ENCODE peak calls at places on chromosomes 16 and 17, in eight cellular contexts. D is fibroblast of lung; R is CD8-positive, alpha-beta T cell; H is mammary epithelial cell; S is fibroblast of the aortic adventitia; C is suprapubic skin; X is transverse colon; I is gastrocnemius medialis. Z is an unnamed sample.

GRCh38 chr16:84314373-84314772 is 19.7 kb downstream of the WFDC1 start:
- DNase-seq in D (no peak), R (no peak), H (no peak), S (no peak), C (no peak), X (no peak), I (no peak), Z (no peak)

GRCh38 chr16:88938119-88938932 is 38.7 kb downstream of the CBFA2T3 start:
- DNase-seq in D (no peak), R (no peak), H (no peak), S (no peak), C (no peak), X (no peak), I (no peak), Z (no peak)

GRCh38 chr16:19245326-19245925 is 40.1 kb upstream of the CLEC19A start:
- DNase-seq in D (no peak), R (no peak), H (no peak), S (no peak), C (no peak), X (peak; percentile 15), I (no peak), Z (no peak)

GRCh38 chr16:82046941-82047340 is 11.9 kb downstream of the HSD17B2 start:
- DNase-seq in D (no peak), R (no peak), H (no peak), S (no peak), C (no peak), X (no peak), I (no peak), Z (no peak)

GRCh38 chr17:31499771-31500554 is 108.5 kb downstream of the RAB11FIP4 start:
- DNase-seq in D (peak; percentile 34), R (no peak), H (peak; percentile 87), S (peak; percentile 37), C (no peak), X (peak; percentile 36), I (peak; percentile 92), Z (no peak)

GRCh38 chr17:38749222-38750043 is 1.3 kb upstream of the PCGF2 start:
- DNase-seq in D (peak; percentile 67), R (no peak), H (peak; percentile 67), S (peak; percentile 68), C (peak; percentile 92), X (peak; percentile 84), I (peak; percentile 73), Z (peak; percentile 68)

GRCh38 chr16:56667581-56668571 is at the start of gene MT1G:
- DNase-seq in D (peak; percentile 16), R (no peak), H (no peak), S (peak; percentile 14), C (no peak), X (peak; percentile 74), I (no peak), Z (no peak)

GRCh38 chr16:19860146-19861030 is 24.3 kb downstream of the GPRC5B start:
- DNase-seq in D (peak; percentile 8), R (no peak), H (peak; percentile 26), S (peak; percentile 65), C (peak; percentile 18), X (no peak), I (no peak), Z (no peak)

GRCh38 chr17:29590979-29591736 is 1.7 kb upstream of the GIT1 start:
- DNase-seq in D (peak; percentile 63), R (no peak), H (no peak), S (peak; percentile 72), C (no peak), X (peak; percentile 42), I (peak; percentile 56), Z (no peak)

GRCh38 chr17:43902190-43902589 is 5.1 kb downstream of the MPP2 start:
- DNase-seq in D (no peak), R (no peak), H (no peak), S (no peak), C (no peak), X (no peak), I (no peak), Z (no peak)

GRCh38 chr16:11390573-11391495 is 45.6 kb downstream of the RMI2 start:
- DNase-seq in D (no peak), R (no peak), H (no peak), S (no peak), C (peak; percentile 41), X (no peak), I (no peak), Z (no peak)

GRCh38 chr16:4261557-4262172 is 11.2 kb downstream of the TFAP4 start:
- DNase-seq in D (peak; percentile 30), R (peak; percentile 52), H (no peak), S (no peak), C (no peak), X (peak; percentile 24), I (no peak), Z (no peak)

GRCh38 chr17:77821114-77821513 is 137.4 kb upstream of the TNRC6C start:
- DNase-seq in D (no peak), R (no peak), H (no peak), S (no peak), C (no peak), X (no peak), I (no peak), Z (no peak)

GRCh38 chr17:22268214-22268911 is 576.0 kb downstream of the KCNJ18 start:
- DNase-seq in D (no peak), R (no peak), H (no peak), S (no peak), C (no peak), X (no peak), I (no peak), Z (no peak)

GRCh38 chr16:65312795-65313194 is 190.9 kb upstream of the CDH11 start:
- DNase-seq in D (peak; percentile 49), R (no peak), H (no peak), S (peak; percentile 72), C (no peak), X (no peak), I (no peak), Z (peak; percentile 56)

GRCh38 chr16:80875616-80876015 is 71.2 kb upstream of the CDYL2 start:
- DNase-seq in D (no peak), R (no peak), H (no peak), S (no peak), C (no peak), X (no peak), I (no peak), Z (no peak)

GRCh38 chr17:77227461-77228223 is 86.9 kb downstream of the SEC14L1 start:
- DNase-seq in D (no peak), R (no peak), H (no peak), S (no peak), C (no peak), X (no peak), I (no peak), Z (no peak)

GRCh38 chr17:21058098-21058893 is 15.5 kb upstream of the USP22 start:
- DNase-seq in D (peak; percentile 13), R (no peak), H (peak; percentile 9), S (peak; percentile 34), C (no peak), X (no peak), I (no peak), Z (no peak)

GRCh38 chr16:69017036-69017783 is 88.2 kb upstream of the HAS3 start:
- DNase-seq in D (peak; percentile 52), R (no peak), H (peak; percentile 85), S (peak; percentile 48), C (no peak), X (no peak), I (no peak), Z (peak; percentile 80)

DNA sequence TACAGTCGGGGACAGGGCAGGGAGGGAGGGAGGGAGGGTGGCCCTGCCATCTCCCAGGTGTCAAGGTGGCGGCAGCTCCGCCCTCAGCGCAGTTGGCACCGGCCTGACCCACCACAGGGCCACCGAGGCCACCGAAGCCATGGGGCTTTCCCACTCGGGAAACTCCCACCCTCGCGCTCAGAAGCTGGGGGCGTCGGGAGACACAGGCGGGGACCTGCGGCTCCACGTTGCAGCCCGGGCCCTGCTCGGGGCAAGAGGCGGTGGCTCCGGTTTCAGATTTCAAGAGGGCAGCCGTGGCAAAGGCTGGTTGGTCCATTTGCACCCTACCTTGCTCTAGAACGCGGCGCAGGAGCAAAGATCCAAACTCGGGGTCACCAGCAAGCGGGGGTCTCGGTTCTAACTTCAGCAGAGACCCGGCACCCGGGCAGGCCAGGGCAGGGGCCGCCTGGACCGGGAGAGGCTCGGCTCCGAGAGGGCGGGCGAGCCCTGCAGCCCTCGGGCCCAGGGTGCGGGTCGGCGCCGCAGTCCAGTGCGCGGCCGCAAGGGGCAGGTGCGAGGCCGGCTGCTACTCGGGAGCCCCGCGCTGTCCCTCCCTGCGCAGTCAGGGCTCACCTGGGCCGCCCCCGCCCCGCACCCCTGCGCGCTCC is 412 bp downstream of the CYB561 start:
- DNase-seq in D (no peak), R (no peak), H (peak; percentile 68), S (peak; percentile 32), C (no peak), X (peak; percentile 62), I (no peak), Z (no peak)
- TF ChIP-seq CTCF in D (peak; percentile 9), R (peak; percentile 27), H (peak; percentile 54), S (peak; percentile 43), C (peak; percentile 77), X (peak; percentile 52), I (no peak), Z (peak; percentile 32)

DNA sequence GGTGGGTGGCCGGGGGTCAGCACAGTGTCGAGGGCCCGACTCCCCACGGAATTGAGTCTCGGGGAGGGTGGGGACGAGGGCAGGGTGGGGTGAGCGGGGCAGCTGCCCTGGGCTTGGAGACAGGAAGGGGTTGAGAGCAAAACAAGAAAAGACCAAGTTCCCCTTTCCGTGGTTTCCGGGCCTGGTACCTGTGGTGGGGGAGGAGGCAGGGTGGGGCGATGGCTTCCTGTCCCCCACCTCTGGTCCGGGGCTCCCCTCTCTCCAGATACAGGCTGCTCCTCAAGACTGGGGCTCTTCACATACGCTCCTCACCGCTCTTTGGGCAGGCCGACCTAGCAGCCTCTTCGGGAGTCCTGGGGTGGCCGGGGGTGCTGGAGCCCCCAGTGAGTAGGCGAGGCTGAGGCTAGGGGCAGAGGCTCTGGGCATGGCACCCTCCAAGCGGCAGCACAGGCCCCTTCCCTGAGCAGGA is 593 bp downstream of the CORO1A start:
- DNase-seq in D (no peak), R (peak; percentile 93), H (no peak), S (no peak), C (peak; percentile 70), X (peak; percentile 76), I (peak; percentile 21), Z (no peak)
- H3K4me3 ChIP-seq in D (peak overlapping the region; percentile 60), R (peak overlapping the region; percentile 97), H (peak overlapping the region; percentile 41), S (peak overlapping the region; percentile 63), C (peak overlapping the region; percentile 63), X (peak overlapping the region; percentile 63), I (peak overlapping the region; percentile 61), Z (peak overlapping the region; percentile 52)

GRCh38 chr16:6345090-6345489 is 987.6 kb upstream of the RBFOX1 start:
- DNase-seq in D (no peak), R (no peak), H (no peak), S (no peak), C (no peak), X (no peak), I (no peak), Z (no peak)

GRCh38 chr16:6349725-6350124 is 982.9 kb upstream of the RBFOX1 start:
- DNase-seq in D (no peak), R (no peak), H (no peak), S (no peak), C (no peak), X (no peak), I (no peak), Z (no peak)
- TF ChIP-seq CTCF in D (no peak), R (no peak), H (no peak), S (no peak), C (no peak), X (no peak), I (no peak), Z (no peak)

DNA sequence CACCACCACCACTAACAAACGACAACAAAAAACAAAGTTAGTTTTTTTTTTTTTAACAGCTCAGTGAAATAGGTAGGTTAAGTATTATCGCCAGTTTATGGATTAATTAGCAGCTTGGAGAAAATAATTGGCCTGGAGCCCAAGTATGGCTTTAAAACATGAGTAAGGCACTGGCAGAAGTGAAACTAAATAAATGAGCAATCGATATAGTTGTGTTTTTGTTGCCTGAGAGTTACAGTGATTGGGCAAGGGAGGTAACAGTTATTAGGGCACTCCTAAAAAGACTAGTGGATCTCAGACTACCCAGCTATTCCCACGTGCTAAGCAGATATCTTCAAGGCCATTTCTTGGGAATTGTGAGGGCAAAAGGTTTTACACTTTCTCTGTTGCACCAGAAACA is 2.4 kb downstream of the MLKL start:
- DNase-seq in D (no peak), R (no peak), H (peak; percentile 16), S (peak; percentile 2), C (no peak), X (no peak), I (no peak), Z (peak; percentile 3)
- H3K4me3 ChIP-seq in D (no peak overlapping the region), R (no peak overlapping the region), H (no peak overlapping the region), S (peak overlapping the region; percentile 9), C (peak overlapping the region; percentile 91), X (no peak overlapping the region), I (no peak overlapping the region), Z (no peak overlapping the region)

Z was measured in foreskin fibroblast.